ENCODE peak calls at places on chromosomes 6 and 20, in eight cellular contexts. F is PC-3, K is HCT116, O is vagina, U is fibroblast of lung, Y is fibroblast of mammary gland, B is thoracic aorta, M is WERI-Rb-1. X is an unnamed sample.

GRCh38 chr6:111765681-111766523 is 107.3 kb downstream of the FYN start:
- DNase-seq in F (no peak), K (no peak), O (no peak), U (peak; percentile 70), Y (peak; percentile 31), B (no peak), M (no peak), X (no peak)

GRCh38 chr6:25506020-25506419 is 146.0 kb upstream of the SCGN start:
- DNase-seq in F (no peak), K (no peak), O (no peak), U (no peak), Y (no peak), B (no peak), M (no peak), X (no peak)

GRCh38 chr6:111769365-111770127 is 103.7 kb downstream of the FYN start:
- DNase-seq in F (no peak), K (no peak), O (no peak), U (no peak), Y (no peak), B (no peak), M (no peak), X (no peak)

GRCh38 chr6:75244063-75244575 is 518 bp upstream of the COX7A2 start:
- DNase-seq in F (no peak), K (no peak), O (no peak), U (no peak), Y (peak; percentile 29), B (no peak), M (no peak), X (no peak)

GRCh38 chr20:52048365-52048764 is 143.2 kb downstream of the ZFP64 start:
- DNase-seq in F (no peak), K (no peak), O (no peak), U (no peak), Y (no peak), B (no peak), M (no peak), X (no peak)

GRCh38 chr6:26156105-26156849 is 69.0 kb downstream of the HFE start:
- DNase-seq in F (peak; percentile 95), K (peak; percentile 73), O (peak; percentile 96), U (peak; percentile 81), Y (peak; percentile 83), B (peak; percentile 58), M (peak; percentile 96), X (peak; percentile 59)

GRCh38 chr6:100311707-100312266 is 152.9 kb downstream of the SIM1 start:
- DNase-seq in F (no peak), K (no peak), O (no peak), U (peak; percentile 34), Y (peak; percentile 15), B (no peak), M (no peak), X (no peak)

GRCh38 chr20:4297141-4297826 is 281.9 kb upstream of the RNF24 start:
- DNase-seq in F (no peak), K (no peak), O (peak; percentile 88), U (peak; percentile 32), Y (peak; percentile 61), B (no peak), M (no peak), X (no peak)

GRCh38 chr20:5935384-5935783 is 14.9 kb downstream of the TRMT6 start:
- DNase-seq in F (no peak), K (no peak), O (no peak), U (no peak), Y (no peak), B (no peak), M (no peak), X (no peak)

GRCh38 chr6:133129556-133129955 is 111.6 kb upstream of the EYA4 start:
- DNase-seq in F (peak; percentile 35), K (no peak), O (no peak), U (no peak), Y (no peak), B (no peak), M (no peak), X (no peak)

GRCh38 chr6:44956426-44956825 is 371.7 kb upstream of the RUNX2 start:
- DNase-seq in F (no peak), K (no peak), O (no peak), U (peak; percentile 84), Y (peak; percentile 18), B (no peak), M (no peak), X (no peak)

GRCh38 chr6:111597687-111598086 is 8.0 kb downstream of the TRAF3IP2 start:
- DNase-seq in F (no peak), K (no peak), O (no peak), U (no peak), Y (no peak), B (no peak), M (no peak), X (no peak)

GRCh38 chr20:32574296-32575226 is 10.6 kb downstream of the NOL4L start:
- DNase-seq in F (peak; percentile 34), K (no peak), O (no peak), U (peak; percentile 90), Y (peak; percentile 82), B (no peak), M (no peak), X (no peak)

GRCh38 chr6:166032366-166033171 is 135.1 kb downstream of the TBXT start:
- DNase-seq in F (peak; percentile 3), K (peak; percentile 47), O (no peak), U (peak; percentile 84), Y (peak; percentile 96), B (no peak), M (no peak), X (peak; percentile 91)

GRCh38 chr6:44738652-44739141 is 351.2 kb downstream of the CDC5L start:
- DNase-seq in F (no peak), K (no peak), O (no peak), U (peak; percentile 29), Y (peak; percentile 94), B (no peak), M (no peak), X (no peak)

GRCh38 chr6:82751718-82752117 is 313.9 kb downstream of the UBE3D start:
- DNase-seq in F (no peak), K (no peak), O (no peak), U (no peak), Y (no peak), B (no peak), M (no peak), X (no peak)

GRCh38 chr6:128655978-128656498 is 135.6 kb upstream of the PTPRK start:
- DNase-seq in F (peak; percentile 89), K (peak; percentile 85), O (no peak), U (peak; percentile 97), Y (peak; percentile 92), B (no peak), M (no peak), X (no peak)

GRCh38 chr6:157281570-157281969 is 41.7 kb downstream of the TMEM242 start:
- DNase-seq in F (peak; percentile 20), K (no peak), O (no peak), U (no peak), Y (no peak), B (no peak), M (peak; percentile 52), X (no peak)

GRCh38 chr6:158057213-158057987 is 75.7 kb downstream of the SYNJ2 start:
- DNase-seq in F (peak; percentile 93), K (peak; percentile 90), O (no peak), U (peak; percentile 98), Y (peak; percentile 98), B (no peak), M (no peak), X (no peak)

GRCh38 chr6:18276610-18277009 is 12.3 kb upstream of the DEK start:
- DNase-seq in F (no peak), K (no peak), O (no peak), U (no peak), Y (no peak), B (no peak), M (peak; percentile 34), X (no peak)
- H3K4me3 ChIP-seq in F (peak overlapping the region; percentile 74), K (no peak overlapping the region), O (no peak overlapping the region), U (no peak overlapping the region), Y (no peak overlapping the region), B (no peak overlapping the region), M (peak overlapping the region; percentile 93), X (no peak overlapping the region)

DNA sequence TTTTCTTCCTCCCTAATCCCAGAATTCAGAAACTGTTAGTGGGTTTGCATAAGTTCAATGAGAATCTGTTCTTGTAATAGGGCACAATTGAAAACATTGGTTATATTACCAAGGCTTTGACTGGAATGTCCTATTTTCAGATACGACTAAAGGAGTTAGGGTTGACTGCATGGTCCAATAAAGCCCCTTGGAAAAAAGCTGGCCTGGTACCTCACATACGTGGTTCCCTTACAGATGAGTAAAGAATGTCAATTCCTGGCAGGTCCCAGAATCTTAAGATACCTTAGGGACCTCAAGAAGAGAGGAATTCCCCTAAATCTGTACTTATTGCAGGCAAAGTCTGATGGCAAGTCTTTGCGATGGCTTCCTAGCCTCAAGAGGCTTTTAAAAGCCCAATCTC is 4.6 kb downstream of the PPDPF start:
- DNase-seq in F (no peak), K (no peak), O (no peak), U (no peak), Y (no peak), B (no peak), M (no peak), X (no peak)
- TF ChIP-seq CTCF in F (no peak), K (no peak), O (no peak), U (no peak), Y (no peak), B (no peak), M (no peak), X (no peak)

GRCh38 chr6:15480546-15480945 is 182.3 kb downstream of the DTNBP1 start:
- DNase-seq in F (no peak), K (no peak), O (peak; percentile 44), U (no peak), Y (no peak), B (no peak), M (no peak), X (no peak)
- H3K4me3 ChIP-seq in F (no peak overlapping the region), K (no peak overlapping the region), O (no peak overlapping the region), U (no peak overlapping the region), Y (no peak overlapping the region), B (no peak overlapping the region), M (no peak overlapping the region), X (no peak overlapping the region)

GRCh38 chr6:3068329-3069223 is at the start of gene RIPK1:
- DNase-seq in F (peak; percentile 94), K (peak; percentile 69), O (no peak), U (peak; percentile 86), Y (peak; percentile 78), B (peak; percentile 47), M (peak; percentile 98), X (peak; percentile 62)

GRCh38 chr6:3061501-3061941 is 6.8 kb upstream of the RIPK1 start:
- DNase-seq in F (peak; percentile 93), K (no peak), O (no peak), U (peak; percentile 85), Y (peak; percentile 53), B (no peak), M (no peak), X (no peak)

GRCh38 chr6:3058957-3059356 is 9.3 kb upstream of the RIPK1 start:
- DNase-seq in F (no peak), K (no peak), O (no peak), U (no peak), Y (no peak), B (no peak), M (no peak), X (no peak)

GRCh38 chr6:3063733-3064700 is 4.3 kb upstream of the RIPK1 start:
- DNase-seq in F (peak; percentile 90), K (peak; percentile 86), O (peak; percentile 96), U (peak; percentile 77), Y (peak; percentile 90), B (peak; percentile 86), M (peak; percentile 98), X (peak; percentile 56)
- TF ChIP-seq CTCF in F (no peak), K (no peak), O (no peak), U (no peak), Y (no peak), B (no peak), M (peak; percentile 31), X (no peak)

X was measured in LNCaP clone FGC.